ENCODE peak calls at places on chromosomes 3 and 15, in nine cellular contexts. B is coronary artery; R is endodermal cell; J is CD8-positive, alpha-beta T cell; D is lung; T is tibial nerve; X is IMR-90; G is HCT116; L is uterus. N is an unnamed sample.
A peak's percentile ranks its signal among the peaks of the same experiment; 100 is the strongest.

GRCh38 chr3:150067561-150067960 is 96.9 kb upstream of the PFN2 start:
- DNase-seq in X (no peak), G (no peak), L (no peak), T (no peak), J (no peak), R (no peak), B (no peak), D (no peak), N (no peak)

GRCh38 chr3:36606871-36607765 is 157.2 kb downstream of the DCLK3 start:
- DNase-seq in X (no peak), R (no peak), L (no peak), G (no peak), J (no peak), B (no peak), D (no peak), T (no peak), N (no peak)

GRCh38 chr3:168341192-168341816 is 245.6 kb upstream of the GOLIM4 start:
- DNase-seq in R (no peak), J (no peak), L (no peak), D (no peak), B (no peak), X (peak; percentile 91), T (no peak), G (no peak), N (no peak)

GRCh38 chr3:142964150-142964498 is 650 bp upstream of the PAQR9 start:
- DNase-seq in J (no peak), L (no peak), T (no peak), G (no peak), R (peak; percentile 76), X (peak; percentile 4), B (no peak), D (no peak), N (no peak)

GRCh38 chr3:140433431-140433830 is 244.4 kb upstream of the TRIM42 start:
- DNase-seq in B (no peak), L (no peak), G (no peak), J (no peak), T (no peak), D (no peak), X (no peak), R (no peak), N (no peak)

GRCh38 chr3:46962427-46962826 is 14.1 kb downstream of the CCDC12 start:
- DNase-seq in L (no peak), T (no peak), B (no peak), R (no peak), G (no peak), X (no peak), D (no peak), J (no peak), N (no peak)

GRCh38 chr3:4750306-4751056 is 228.8 kb upstream of the BHLHE40 start:
- DNase-seq in R (no peak), J (no peak), G (no peak), L (peak; percentile 86), T (no peak), D (no peak), X (peak; percentile 17), B (no peak), N (no peak)

GRCh38 chr3:52896613-52897012 is 735 bp downstream of the STIMATE start:
- DNase-seq in D (peak; percentile 29), B (no peak), T (no peak), L (no peak), G (no peak), R (peak; percentile 71), X (no peak), J (no peak), N (no peak)

GRCh38 chr15:57665939-57666338 is 40.6 kb upstream of the POLR2M start:
- DNase-seq in J (no peak), D (no peak), B (no peak), X (no peak), L (no peak), T (no peak), G (no peak), R (no peak), N (no peak)

GRCh38 chr15:29383367-29383766 is 113.7 kb upstream of the NSMCE3 start:
- DNase-seq in D (no peak), X (no peak), R (no peak), L (no peak), J (no peak), G (no peak), T (no peak), B (no peak), N (no peak)

GRCh38 chr3:129421988-129422745 is 6.3 kb downstream of the EFCAB12 start:
- DNase-seq in D (no peak), R (peak; percentile 60), X (no peak), T (no peak), B (no peak), G (no peak), J (no peak), L (no peak), N (peak; percentile 28)
- TF ChIP-seq CTCF in D (no peak), R (peak; percentile 70), X (peak; percentile 9), T (no peak), B (no peak), G (peak; percentile 10), J (no peak), L (no peak), N (no peak)

GRCh38 chr3:183823963-183824362 is 1.4 kb downstream of the MAP6D1 start:
- DNase-seq in X (no peak), R (no peak), J (no peak), L (no peak), T (no peak), B (no peak), G (no peak), D (no peak), N (no peak)

GRCh38 chr3:183825380-183826161 is at the start of gene MAP6D1:
- DNase-seq in T (no peak), J (no peak), B (no peak), D (no peak), X (peak; percentile 46), G (peak; percentile 22), R (peak; percentile 92), L (no peak), N (no peak)

GRCh38 chr3:183826854-183827253 is 1.5 kb upstream of the MAP6D1 start:
- DNase-seq in B (no peak), X (no peak), L (no peak), D (no peak), R (no peak), J (no peak), T (no peak), G (no peak), N (no peak)

GRCh38 chr3:183826448-183826847 is 1.1 kb upstream of the MAP6D1 start:
- DNase-seq in D (no peak), G (no peak), L (no peak), J (no peak), R (no peak), X (no peak), B (no peak), T (no peak), N (no peak)

GRCh38 chr3:183824761-183825379 is 507 bp downstream of the MAP6D1 start:
- DNase-seq in L (no peak), R (peak; percentile 76), D (no peak), T (no peak), B (no peak), J (no peak), X (no peak), G (no peak), N (peak; percentile 53)
- H3K27ac ChIP-seq in L (no peak overlapping the region), R (no peak overlapping the region), D (no peak overlapping the region), T (no peak overlapping the region), B (peak overlapping the region; percentile 27), J (peak overlapping the region; percentile 23), X (no peak overlapping the region), G (peak overlapping the region; percentile 76), N (no peak overlapping the region)

DNA sequence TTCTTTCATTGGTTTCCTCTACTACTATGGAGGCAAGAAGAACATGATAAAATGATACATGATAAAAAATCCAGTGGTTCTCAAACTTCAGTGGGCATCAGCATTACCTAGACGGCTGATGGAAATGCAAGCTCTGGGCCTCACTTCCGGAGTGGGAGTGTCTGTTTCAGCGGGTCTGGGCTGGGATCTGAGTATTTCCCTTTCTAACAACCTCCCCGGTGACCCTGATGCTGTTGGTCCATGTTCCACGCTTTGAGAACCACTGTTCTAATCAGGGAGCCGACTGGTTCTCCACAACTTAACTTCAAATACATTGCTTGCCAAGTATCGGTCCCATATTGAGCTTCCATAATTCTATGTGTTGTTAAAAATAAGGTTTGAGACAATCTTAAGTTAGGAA is 712.3 kb upstream of the LMCD1 start:
- DNase-seq in D (no peak), T (no peak), B (no peak), X (no peak), G (no peak), J (no peak), R (peak; percentile 56), L (no peak), N (no peak)
- H3K4me3 ChIP-seq in D (no peak overlapping the region), T (no peak overlapping the region), B (no peak overlapping the region), X (no peak overlapping the region), G (no peak overlapping the region), J (no peak overlapping the region), R (no peak overlapping the region), L (no peak overlapping the region), N (no peak overlapping the region)

GRCh38 chr3:67863869-67864268 is 209.5 kb upstream of the SUCLG2 start:
- DNase-seq in X (peak; percentile 16), D (no peak), L (no peak), R (peak; percentile 56), G (peak; percentile 4), B (no peak), T (no peak), J (no peak), N (no peak)
- TF ChIP-seq CTCF in X (peak; percentile 34), D (no peak), L (no peak), R (peak; percentile 80), G (peak; percentile 44), B (no peak), T (peak; percentile 4), J (no peak), N (no peak)

DNA sequence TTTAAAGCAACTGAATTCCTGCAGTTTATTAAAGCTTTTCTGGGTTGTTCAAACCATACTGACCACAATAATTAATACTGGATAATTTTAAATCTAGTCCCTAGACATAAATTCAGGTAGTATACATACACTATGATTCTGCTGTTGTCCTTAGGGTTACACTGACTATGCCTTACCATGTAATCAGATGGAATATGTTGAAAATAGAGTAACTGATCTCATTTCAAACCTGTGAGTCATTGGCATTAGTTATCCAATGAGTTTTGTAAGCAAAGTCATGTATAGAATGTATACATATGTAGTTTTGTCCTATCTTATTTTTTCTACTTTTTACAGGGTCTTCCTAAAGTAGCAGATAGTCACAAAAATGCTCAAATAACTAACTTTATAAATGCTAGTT is 517.1 kb upstream of the CCDC54 start:
- DNase-seq in R (no peak), L (no peak), G (no peak), T (no peak), J (no peak), D (no peak), X (peak; percentile 54), B (no peak), N (no peak)
- H3K27ac ChIP-seq in R (no peak overlapping the region), L (no peak overlapping the region), G (no peak overlapping the region), T (no peak overlapping the region), J (no peak overlapping the region), D (no peak overlapping the region), X (no peak overlapping the region), B (no peak overlapping the region), N (no peak overlapping the region)